ENCODE peak calls at places on chromosomes 16 and 17, in seven cellular contexts. C, Q, B, O, J, A and N are unnamed samples.

GRCh38 chr17:39096435-39097158 is 54.8 kb downstream of the PLXDC1 start:
- DNase-seq in B (no peak), A (no peak), Q (no peak), O (no peak), C (no peak), J (no peak), N (no peak)

GRCh38 chr17:28549274-28550132 is 2.9 kb downstream of the UNC119 start:
- DNase-seq in J (no peak), Q (no peak), B (no peak), C (no peak), A (no peak), O (no peak), N (no peak)

GRCh38 chr16:77443834-77444460 is 9.1 kb upstream of the ADAMTS18 start:
- DNase-seq in O (no peak), A (no peak), C (no peak), Q (no peak), J (no peak), B (no peak), N (no peak)

GRCh38 chr17:47999612-48000011 is 28.7 kb downstream of the CDK5RAP3 start:
- DNase-seq in Q (no peak), B (peak; percentile 26), O (no peak), A (no peak), C (no peak), J (no peak), N (no peak)

GRCh38 chr17:7640783-7641182 is 9.9 kb upstream of the ATP1B2 start:
- DNase-seq in Q (no peak), B (no peak), C (no peak), J (no peak), O (no peak), A (no peak), N (no peak)

GRCh38 chr16:20385844-20386832 is 18.4 kb downstream of the PDILT start:
- DNase-seq in B (peak; percentile 62), A (peak; percentile 3), O (peak; percentile 65), Q (peak; percentile 77), J (no peak), C (peak; percentile 23), N (peak; percentile 38)

GRCh38 chr17:77601054-77601979 is 357.2 kb upstream of the TNRC6C start:
- DNase-seq in C (no peak), B (no peak), Q (no peak), A (no peak), O (no peak), J (no peak), N (no peak)

GRCh38 chr17:46158323-46159296 is 34.6 kb downstream of the KANSL1 start:
- DNase-seq in J (peak; percentile 30), Q (no peak), A (no peak), O (no peak), C (no peak), B (no peak), N (peak; percentile 5)

GRCh38 chr17:83196088-83196765 is 116.8 kb downstream of the METRNL start:
- DNase-seq in Q (no peak), B (no peak), O (no peak), A (peak; percentile 46), J (no peak), C (no peak), N (no peak)

GRCh38 chr17:44536090-44536960 is 21.0 kb upstream of the FZD2 start:
- DNase-seq in C (no peak), Q (no peak), O (no peak), A (no peak), J (no peak), B (no peak), N (no peak)

GRCh38 chr16:57166951-57167350 is 18.9 kb downstream of the PSME3IP1 start:
- DNase-seq in O (no peak), B (peak; percentile 37), Q (no peak), A (no peak), C (no peak), J (no peak), N (no peak)

GRCh38 chr17:49742256-49742655 is 21.7 kb downstream of the FAM117A start:
- DNase-seq in B (no peak), C (no peak), Q (no peak), O (no peak), A (no peak), J (no peak), N (no peak)

GRCh38 chr17:35041390-35041789 is 22.1 kb downstream of the RFFL start:
- DNase-seq in B (no peak), A (no peak), J (no peak), Q (no peak), C (no peak), O (no peak), N (no peak)

GRCh38 chr16:27334192-27334764 is 20.5 kb downstream of the IL4R start:
- DNase-seq in J (no peak), A (no peak), O (no peak), Q (no peak), C (no peak), B (no peak), N (no peak)

GRCh38 chr17:61532818-61533217 is 58.2 kb downstream of the NACA2 start:
- DNase-seq in B (no peak), A (no peak), O (no peak), J (no peak), C (no peak), Q (no peak), N (no peak)

GRCh38 chr17:57475786-57476185 is 219.5 kb downstream of the MSI2 start:
- DNase-seq in J (no peak), A (no peak), O (no peak), Q (no peak), C (no peak), B (no peak), N (no peak)

GRCh38 chr16:55255890-55256289 is 68.1 kb upstream of the IRX6 start:
- DNase-seq in O (no peak), Q (no peak), B (no peak), C (no peak), J (no peak), A (no peak), N (no peak)

GRCh38 chr17:20315821-20316220 is 151.5 kb downstream of the LGALS9B start:
- DNase-seq in B (no peak), Q (no peak), A (no peak), O (no peak), J (no peak), C (peak; percentile 98), N (no peak)

GRCh38 chr17:36949461-36949927 is 740 bp downstream of the AATF start:
- DNase-seq in O (peak; percentile 34), J (no peak), C (no peak), A (no peak), B (peak; percentile 55), Q (no peak), N (no peak)

GRCh38 chr17:17990282-17990681 is 17.6 kb downstream of the DRC3 start:
- DNase-seq in A (no peak), C (no peak), O (no peak), B (no peak), J (no peak), Q (no peak), N (no peak)

GRCh38 chr17:10130733-10131132 is 67.7 kb downstream of the GAS7 start:
- DNase-seq in C (no peak), J (no peak), B (no peak), A (no peak), Q (no peak), O (no peak), N (no peak)

GRCh38 chr16:28974007-28974436 is 556 bp upstream of the SPNS1 start:
- DNase-seq in O (peak; percentile 75), C (peak; percentile 73), B (peak; percentile 78), A (peak; percentile 27), J (peak; percentile 40), Q (peak; percentile 68), N (peak; percentile 62)

GRCh38 chr16:69567031-69567680 is 1.4 kb downstream of the NFAT5 start:
- DNase-seq in B (peak; percentile 49), O (peak; percentile 5), J (no peak), Q (peak; percentile 56), A (no peak), C (no peak), N (no peak)